ENCODE peak calls at places on chromosome 2, in nine cellular contexts. P, D, O, K, V, B, F, I and Y are unnamed samples.

GRCh38 chr2:174350018-174350417 is 15.3 kb downstream of the SP9 start:
- DNase-seq in P (peak), D (no peak), O (no peak), K (no peak), V (no peak), B (no peak), F (no peak), I (no peak), Y (no peak)

GRCh38 chr2:231531408-231532188 is 1.4 kb upstream of the NMUR1 start:
- DNase-seq in P (no peak), D (no peak), O (peak), K (no peak), V (no peak), B (peak), F (no peak), I (no peak), Y (peak)

GRCh38 chr2:98295275-98295674 is 51.0 kb upstream of the CNGA3 start:
- DNase-seq in P (peak), D (no peak), O (no peak), K (no peak), V (no peak), B (no peak), F (no peak), I (no peak), Y (no peak)

GRCh38 chr2:108586631-108587030 is 52.4 kb downstream of the LIMS1 start:
- DNase-seq in P (no peak), D (no peak), O (peak), K (no peak), V (no peak), B (no peak), F (no peak), I (no peak), Y (no peak)

GRCh38 chr2:150617351-150617750 is 129.9 kb upstream of the RND3 start:
- DNase-seq in P (no peak), D (no peak), O (peak), K (no peak), V (no peak), B (no peak), F (no peak), I (no peak), Y (peak)

GRCh38 chr2:2892378-2892777 is 485.2 kb downstream of the EIPR1 start:
- DNase-seq in P (no peak), D (no peak), O (no peak), K (no peak), V (no peak), B (no peak), F (no peak), I (no peak), Y (no peak)

GRCh38 chr2:226427538-226428307 is 371.9 kb downstream of the IRS1 start:
- DNase-seq in P (peak), D (no peak), O (peak), K (no peak), V (no peak), B (peak), F (no peak), I (peak), Y (peak)

GRCh38 chr2:69157441-69157840 is 144.5 kb downstream of the ANTXR1 start:
- DNase-seq in P (no peak), D (no peak), O (no peak), K (no peak), V (no peak), B (no peak), F (no peak), I (no peak), Y (no peak)

GRCh38 chr2:229376866-229377265 is 105.8 kb upstream of the PID1 start:
- DNase-seq in P (peak), D (no peak), O (no peak), K (no peak), V (no peak), B (no peak), F (no peak), I (no peak), Y (peak)

GRCh38 chr2:47300081-47300480 is 102.9 kb upstream of the MSH2 start:
- DNase-seq in P (no peak), D (no peak), O (peak), K (no peak), V (no peak), B (no peak), F (no peak), I (no peak), Y (peak)